ENCODE peak calls at places on chromosomes 12 and 14, in nine cellular contexts. One of them, this sample, is unnamed. For H3K4me1 and H3K36me3, the result is how much of the 10 kb centered on the place peaks cover.

GRCh38 chr12:91622981-91623380 is 440.4 kb upstream of the DCN start:
- DNase-seq in cardiac muscle cell: no peak
- DNase-seq in ovary: no peak
- DNase-seq in astrocyte: no peak
- DNase-seq in left ventricle myocardium inferior: no peak
- DNase-seq in right lobe of liver: no peak
- DNase-seq in neural progenitor cell: no peak
- DNase-seq in PC-9: no peak
- DNase-seq in thoracic aorta: no peak
- DNase-seq in this sample: no peak

GRCh38 chr12:131349397-131350127 is 361.3 kb upstream of the SFSWAP start:
- DNase-seq in cardiac muscle cell: no peak
- DNase-seq in ovary: peak
- DNase-seq in astrocyte: no peak
- DNase-seq in left ventricle myocardium inferior: no peak
- DNase-seq in right lobe of liver: no peak
- DNase-seq in neural progenitor cell: no peak
- DNase-seq in PC-9: no peak
- DNase-seq in thoracic aorta: no peak
- DNase-seq in this sample: no peak

GRCh38 chr12:123250471-123251383 is 17.5 kb downstream of the MTRFR start:
- DNase-seq in cardiac muscle cell: no peak
- DNase-seq in ovary: no peak
- DNase-seq in astrocyte: peak
- DNase-seq in left ventricle myocardium inferior: no peak
- DNase-seq in right lobe of liver: peak
- DNase-seq in neural progenitor cell: no peak
- DNase-seq in PC-9: peak
- DNase-seq in thoracic aorta: no peak
- DNase-seq in this sample: peak

GRCh38 chr12:128814411-128815261 is 9.1 kb downstream of the SLC15A4 start:
- DNase-seq in cardiac muscle cell: no peak
- DNase-seq in ovary: no peak
- DNase-seq in astrocyte: no peak
- DNase-seq in left ventricle myocardium inferior: no peak
- DNase-seq in right lobe of liver: no peak
- DNase-seq in neural progenitor cell: no peak
- DNase-seq in PC-9: no peak
- DNase-seq in thoracic aorta: no peak
- DNase-seq in this sample: no peak

GRCh38 chr14:102317564-102318248 is 1.8 kb upstream of the ZNF839 start:
- DNase-seq in cardiac muscle cell: no peak
- DNase-seq in ovary: peak
- DNase-seq in astrocyte: no peak
- DNase-seq in left ventricle myocardium inferior: peak
- DNase-seq in right lobe of liver: no peak
- DNase-seq in neural progenitor cell: peak
- DNase-seq in PC-9: peak
- DNase-seq in thoracic aorta: no peak
- DNase-seq in this sample: no peak

GRCh38 chr12:53123578-53124351 is 20.5 kb downstream of the SOAT2 start:
- DNase-seq in cardiac muscle cell: no peak
- DNase-seq in ovary: no peak
- DNase-seq in astrocyte: peak
- DNase-seq in left ventricle myocardium inferior: no peak
- DNase-seq in right lobe of liver: no peak
- DNase-seq in neural progenitor cell: no peak
- DNase-seq in PC-9: no peak
- DNase-seq in thoracic aorta: no peak
- DNase-seq in this sample: no peak

GRCh38 chr14:49481099-49481498 is 105.1 kb downstream of the RPS29 start:
- DNase-seq in cardiac muscle cell: no peak
- DNase-seq in ovary: no peak
- DNase-seq in astrocyte: no peak
- DNase-seq in left ventricle myocardium inferior: no peak
- DNase-seq in right lobe of liver: no peak
- DNase-seq in neural progenitor cell: no peak
- DNase-seq in PC-9: no peak
- DNase-seq in thoracic aorta: no peak
- DNase-seq in this sample: no peak

GRCh38 chr12:6158263-6158662 is 33.8 kb upstream of the VWF start:
- DNase-seq in cardiac muscle cell: no peak
- DNase-seq in ovary: no peak
- DNase-seq in astrocyte: no peak
- DNase-seq in left ventricle myocardium inferior: no peak
- DNase-seq in right lobe of liver: no peak
- DNase-seq in neural progenitor cell: no peak
- DNase-seq in PC-9: no peak
- DNase-seq in thoracic aorta: no peak
- DNase-seq in this sample: no peak

GRCh38 chr14:106844608-106845285 is 1318.4 kb downstream of the TMEM121 start:
- DNase-seq in cardiac muscle cell: no peak
- DNase-seq in ovary: peak
- DNase-seq in astrocyte: no peak
- DNase-seq in left ventricle myocardium inferior: peak
- DNase-seq in right lobe of liver: peak
- DNase-seq in neural progenitor cell: no peak
- DNase-seq in PC-9: peak
- DNase-seq in thoracic aorta: no peak
- DNase-seq in this sample: peak

GRCh38 chr12:5510251-5510805 is 78.4 kb downstream of the NTF3 start:
- DNase-seq in cardiac muscle cell: no peak
- DNase-seq in ovary: no peak
- DNase-seq in astrocyte: no peak
- DNase-seq in left ventricle myocardium inferior: no peak
- DNase-seq in right lobe of liver: no peak
- DNase-seq in neural progenitor cell: no peak
- DNase-seq in PC-9: no peak
- DNase-seq in thoracic aorta: no peak
- DNase-seq in this sample: no peak

GRCh38 chr14:60331201-60332045 is 82.4 kb downstream of the PPM1A start:
- DNase-seq in cardiac muscle cell: peak
- DNase-seq in ovary: peak
- DNase-seq in astrocyte: peak
- DNase-seq in left ventricle myocardium inferior: peak
- DNase-seq in right lobe of liver: peak
- DNase-seq in neural progenitor cell: peak
- DNase-seq in PC-9: peak
- DNase-seq in thoracic aorta: no peak
- DNase-seq in this sample: peak

GRCh38 chr14:58703149-58703509 is 65.4 kb downstream of the DACT1 start:
- DNase-seq in cardiac muscle cell: no peak
- DNase-seq in ovary: no peak
- DNase-seq in astrocyte: no peak
- DNase-seq in left ventricle myocardium inferior: no peak
- DNase-seq in right lobe of liver: no peak
- DNase-seq in neural progenitor cell: no peak
- DNase-seq in PC-9: no peak
- DNase-seq in thoracic aorta: no peak
- DNase-seq in this sample: peak

GRCh38 chr12:68189766-68190700 is 30.5 kb upstream of the IFNG start:
- DNase-seq in cardiac muscle cell: peak
- DNase-seq in ovary: no peak
- DNase-seq in astrocyte: peak
- DNase-seq in left ventricle myocardium inferior: no peak
- DNase-seq in right lobe of liver: no peak
- DNase-seq in neural progenitor cell: no peak
- DNase-seq in PC-9: peak
- DNase-seq in thoracic aorta: no peak
- DNase-seq in this sample: no peak

GRCh38 chr12:104669057-104669770 is 212.5 kb downstream of the CHST11 start:
- DNase-seq in cardiac muscle cell: peak
- DNase-seq in ovary: peak
- DNase-seq in astrocyte: no peak
- DNase-seq in left ventricle myocardium inferior: peak
- DNase-seq in right lobe of liver: no peak
- DNase-seq in neural progenitor cell: peak
- DNase-seq in PC-9: no peak
- DNase-seq in thoracic aorta: no peak
- DNase-seq in this sample: no peak

GRCh38 chr12:52210186-52210924 is 18.5 kb upstream of the KRT80 start:
- DNase-seq in cardiac muscle cell: peak
- DNase-seq in ovary: no peak
- DNase-seq in astrocyte: peak
- DNase-seq in left ventricle myocardium inferior: no peak
- DNase-seq in right lobe of liver: peak
- DNase-seq in neural progenitor cell: no peak
- DNase-seq in PC-9: no peak
- DNase-seq in thoracic aorta: no peak
- DNase-seq in this sample: peak

GRCh38 chr12:11688379-11688778 is 38.9 kb downstream of the ETV6 start:
- DNase-seq in cardiac muscle cell: no peak
- DNase-seq in ovary: no peak
- DNase-seq in astrocyte: no peak
- DNase-seq in left ventricle myocardium inferior: no peak
- DNase-seq in right lobe of liver: no peak
- DNase-seq in neural progenitor cell: no peak
- DNase-seq in PC-9: no peak
- DNase-seq in thoracic aorta: no peak
- DNase-seq in this sample: no peak

DNA sequence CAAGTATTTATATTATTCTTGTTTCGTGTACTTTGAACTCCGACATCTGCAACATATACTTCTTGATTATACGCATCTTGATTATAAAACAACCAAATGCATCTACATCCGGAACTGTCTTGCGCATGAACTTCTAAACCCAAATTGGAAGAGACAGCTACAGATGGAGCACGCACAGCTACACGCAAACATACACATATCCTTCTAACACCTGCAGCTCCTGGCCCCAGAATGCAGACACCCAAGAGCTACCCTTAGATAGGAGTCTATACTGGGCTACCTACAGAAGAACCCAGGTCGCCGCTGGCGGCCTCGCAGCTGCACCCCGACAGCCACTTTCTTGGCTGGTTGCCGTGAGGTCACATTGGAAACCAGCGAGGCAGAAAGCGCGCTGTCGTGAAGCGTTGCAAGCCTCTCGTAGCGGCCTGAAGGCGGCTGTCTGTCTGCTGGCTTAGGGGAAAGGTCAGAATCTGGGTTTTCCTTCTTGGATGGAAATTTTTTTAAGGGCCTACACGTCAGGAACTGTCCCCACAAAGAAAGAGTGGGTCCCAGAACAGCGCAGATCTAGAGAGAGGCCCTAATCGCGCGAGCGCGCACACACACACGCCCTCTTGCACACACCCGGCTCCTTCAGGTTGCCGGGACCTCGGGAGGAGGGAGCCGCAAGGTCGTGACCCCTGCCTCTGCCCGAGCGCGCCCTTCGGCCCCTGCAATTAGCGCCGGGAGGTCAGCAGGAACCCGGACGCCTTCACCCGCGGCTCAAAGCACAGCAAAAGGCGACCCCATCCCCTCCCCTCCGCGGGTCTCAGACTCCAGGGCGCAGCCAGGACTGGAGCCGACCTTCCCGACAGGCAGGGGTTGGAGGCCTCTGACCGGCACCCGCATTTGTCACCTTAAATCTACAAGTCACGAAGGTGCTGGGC is 17.0 kb downstream of the TBX3 start:
- DNase-seq in cardiac muscle cell: no peak
- DNase-seq in ovary: peak
- DNase-seq in astrocyte: no peak
- DNase-seq in left ventricle myocardium inferior: no peak
- DNase-seq in right lobe of liver: no peak
- DNase-seq in neural progenitor cell: peak
- DNase-seq in PC-9: no peak
- DNase-seq in thoracic aorta: no peak
- DNase-seq in this sample: no peak
- H3K4me1 ChIP-seq in cardiac muscle cell: under half
- H3K4me1 ChIP-seq in ovary: under half
- H3K4me1 ChIP-seq in astrocyte: under half
- H3K4me1 ChIP-seq in left ventricle myocardium inferior: half or more
- H3K4me1 ChIP-seq in right lobe of liver: under half
- H3K4me1 ChIP-seq in neural progenitor cell: under half
- H3K4me1 ChIP-seq in PC-9: under half
- H3K4me1 ChIP-seq in thoracic aorta: under half
- H3K4me1 ChIP-seq in this sample: under half

DNA sequence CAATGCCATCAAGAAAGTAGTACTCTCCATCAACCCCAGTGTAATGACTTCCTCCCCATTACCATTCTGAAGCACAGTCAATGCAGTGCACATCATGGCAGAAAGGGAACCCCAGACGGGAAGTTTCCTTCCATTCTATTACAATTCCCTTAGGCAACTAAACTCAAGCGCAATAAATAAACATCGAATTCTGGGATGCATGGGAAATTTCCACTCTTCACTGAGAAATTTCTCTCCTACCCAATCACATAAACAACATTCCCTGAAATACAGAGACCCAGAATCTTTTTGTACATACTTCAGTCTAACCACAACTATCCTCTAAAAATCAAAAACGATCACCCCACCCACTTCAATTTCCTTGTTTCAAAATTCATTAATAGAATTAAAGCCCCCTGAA is 20.0 kb downstream of the SARNP start:
- DNase-seq in cardiac muscle cell: no peak
- DNase-seq in ovary: no peak
- DNase-seq in astrocyte: no peak
- DNase-seq in left ventricle myocardium inferior: no peak
- DNase-seq in right lobe of liver: no peak
- DNase-seq in neural progenitor cell: no peak
- DNase-seq in PC-9: no peak
- DNase-seq in thoracic aorta: no peak
- DNase-seq in this sample: no peak
- H3K36me3 ChIP-seq in cardiac muscle cell: half or more
- H3K36me3 ChIP-seq in ovary: under half
- H3K36me3 ChIP-seq in astrocyte: half or more
- H3K36me3 ChIP-seq in left ventricle myocardium inferior: half or more
- H3K36me3 ChIP-seq in right lobe of liver: under half
- H3K36me3 ChIP-seq in neural progenitor cell: under half
- H3K36me3 ChIP-seq in PC-9: half or more
- H3K36me3 ChIP-seq in thoracic aorta: under half
- H3K36me3 ChIP-seq in this sample: under half

DNA sequence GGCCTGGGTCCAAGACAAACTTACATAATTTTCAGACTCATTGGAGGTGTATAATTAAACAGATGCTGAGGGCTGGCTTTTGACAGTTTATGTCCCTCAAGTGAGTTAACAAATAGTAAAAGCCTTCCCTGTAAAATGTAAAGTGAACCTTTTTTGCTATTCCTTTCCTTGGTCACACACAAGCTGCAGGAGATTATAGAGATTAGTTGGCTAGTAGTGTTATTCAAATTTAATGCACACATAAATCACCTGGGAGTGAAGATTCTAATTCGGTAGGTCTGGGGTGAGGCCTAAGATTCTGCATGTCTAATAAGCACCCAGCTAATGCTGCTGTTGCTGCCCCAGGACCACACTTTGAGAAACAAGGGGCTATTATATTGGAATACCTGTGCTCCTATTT is 206.2 kb upstream of the SSTR1 start:
- DNase-seq in cardiac muscle cell: no peak
- DNase-seq in ovary: no peak
- DNase-seq in astrocyte: no peak
- DNase-seq in left ventricle myocardium inferior: no peak
- DNase-seq in right lobe of liver: no peak
- DNase-seq in neural progenitor cell: no peak
- DNase-seq in PC-9: no peak
- DNase-seq in thoracic aorta: no peak
- DNase-seq in this sample: no peak
- H3K4me1 ChIP-seq in cardiac muscle cell: under half
- H3K4me1 ChIP-seq in ovary: under half
- H3K4me1 ChIP-seq in astrocyte: under half
- H3K4me1 ChIP-seq in left ventricle myocardium inferior: under half
- H3K4me1 ChIP-seq in right lobe of liver: under half
- H3K4me1 ChIP-seq in neural progenitor cell: under half
- H3K4me1 ChIP-seq in PC-9: under half
- H3K4me1 ChIP-seq in thoracic aorta: under half
- H3K4me1 ChIP-seq in this sample: under half

GRCh38 chr12:106898001-106898966 is 57.4 kb upstream of the TMEM263 start:
- DNase-seq in cardiac muscle cell: no peak
- DNase-seq in ovary: no peak
- DNase-seq in astrocyte: no peak
- DNase-seq in left ventricle myocardium inferior: no peak
- DNase-seq in right lobe of liver: no peak
- DNase-seq in neural progenitor cell: peak
- DNase-seq in PC-9: no peak
- DNase-seq in thoracic aorta: no peak
- DNase-seq in this sample: no peak
- H3K36me3 ChIP-seq in cardiac muscle cell: under half
- H3K36me3 ChIP-seq in ovary: under half
- H3K36me3 ChIP-seq in astrocyte: under half
- H3K36me3 ChIP-seq in left ventricle myocardium inferior: under half
- H3K36me3 ChIP-seq in right lobe of liver: under half
- H3K36me3 ChIP-seq in neural progenitor cell: under half
- H3K36me3 ChIP-seq in PC-9: under half
- H3K36me3 ChIP-seq in thoracic aorta: under half
- H3K36me3 ChIP-seq in this sample: under half